ENCODE peak calls at places on chromosomes 7 and 10, in ten cellular contexts. X is ovary; Q is NCI-H345; M is stimulated activated naive CD8-positive, alpha-beta T cell treated with anti-CD3 and anti-CD28 coated beads, Interleukin-15, Interleukin-2, amounts not matched to agents 100 U/mL and 50 U/mL, for 24 hours; L is GM06990; Y is Ammon's horn; T is midbrain; B is anterior cingulate cortex; E is occipital lobe; Z is PC-9. R is an unnamed sample.

GRCh38 chr7:8436965-8437364 is 3.6 kb downstream of the NXPH1 start:
- DNase-seq in X (no peak), Q (no peak), M (peak; percentile 66), L (peak; percentile 74), Y (peak; percentile 43), T (peak; percentile 63), B (no peak), E (no peak), Z (peak; percentile 66), R (peak; percentile 61)

GRCh38 chr7:70238171-70238575 is 639.9 kb downstream of the AUTS2 start:
- DNase-seq in X (no peak), Q (no peak), M (no peak), L (peak; percentile 74), Y (no peak), T (no peak), B (no peak), E (no peak), Z (no peak), R (no peak)

GRCh38 chr7:139242741-139243281 is 11.8 kb downstream of the UBN2 start:
- DNase-seq in X (no peak), Q (no peak), M (no peak), L (no peak), Y (no peak), T (no peak), B (no peak), E (no peak), Z (peak; percentile 28), R (no peak)

GRCh38 chr7:31835471-31835870 is 148.5 kb downstream of the PPP1R17 start:
- DNase-seq in X (no peak), Q (no peak), M (no peak), L (no peak), Y (no peak), T (no peak), B (no peak), E (no peak), Z (no peak), R (no peak)

GRCh38 chr7:16129431-16130126 is 291.8 kb downstream of the CRPPA start:
- DNase-seq in X (no peak), Q (no peak), M (no peak), L (no peak), Y (no peak), T (no peak), B (no peak), E (no peak), Z (peak; percentile 46), R (no peak)

GRCh38 chr10:48430402-48430993 is 124.0 kb downstream of the MAPK8 start:
- DNase-seq in X (no peak), Q (no peak), M (no peak), L (no peak), Y (no peak), T (no peak), B (no peak), E (no peak), Z (no peak), R (no peak)

GRCh38 chr7:94908204-94909022 is 1.0 kb downstream of the PPP1R9A start:
- DNase-seq in X (peak; percentile 61), Q (peak; percentile 61), M (no peak), L (peak; percentile 4), Y (peak; percentile 69), T (peak; percentile 70), B (peak; percentile 36), E (peak; percentile 34), Z (peak; percentile 41), R (peak; percentile 61)

GRCh38 chr10:16853201-16853600 is 36.0 kb upstream of the RSU1 start:
- DNase-seq in X (no peak), Q (no peak), M (no peak), L (no peak), Y (no peak), T (no peak), B (no peak), E (no peak), Z (no peak), R (no peak)

GRCh38 chr7:94182721-94183120 is 178.6 kb upstream of the BET1 start:
- DNase-seq in X (no peak), Q (no peak), M (no peak), L (no peak), Y (no peak), T (no peak), B (no peak), E (no peak), Z (no peak), R (no peak)

GRCh38 chr10:51000976-51001375 is 73.3 kb upstream of the PRKG1 start:
- DNase-seq in X (no peak), Q (no peak), M (no peak), L (no peak), Y (no peak), T (no peak), B (no peak), E (no peak), Z (no peak), R (no peak)

GRCh38 chr7:144001543-144001942 is 1.4 kb downstream of the OR6B1 start:
- DNase-seq in X (no peak), Q (no peak), M (no peak), L (no peak), Y (no peak), T (no peak), B (no peak), E (no peak), Z (no peak), R (no peak)

GRCh38 chr10:77416327-77417135 is 221.1 kb downstream of the KCNMA1 start:
- DNase-seq in X (no peak), Q (no peak), M (no peak), L (no peak), Y (no peak), T (no peak), B (no peak), E (no peak), Z (peak; percentile 73), R (no peak)

GRCh38 chr10:23284674-23285335 is 59.8 kb downstream of the C10orf67 start:
- DNase-seq in X (no peak), Q (no peak), M (no peak), L (no peak), Y (no peak), T (no peak), B (no peak), E (no peak), Z (no peak), R (no peak)

GRCh38 chr10:103547391-103547946 is 54.0 kb downstream of the NEURL1 start:
- DNase-seq in X (no peak), Q (no peak), M (no peak), L (no peak), Y (no peak), T (no peak), B (no peak), E (no peak), Z (no peak), R (peak; percentile 73)

GRCh38 chr7:34596887-34597286 is 61.1 kb upstream of the NPSR1 start:
- DNase-seq in X (no peak), Q (peak; percentile 35), M (no peak), L (no peak), Y (no peak), T (no peak), B (no peak), E (no peak), Z (no peak), R (no peak)

GRCh38 chr10:44498222-44498621 is 113.3 kb upstream of the CXCL12 start:
- DNase-seq in X (no peak), Q (no peak), M (no peak), L (no peak), Y (no peak), T (no peak), B (no peak), E (no peak), Z (no peak), R (no peak)

GRCh38 chr7:3191545-3191944 is 109.5 kb upstream of the SDK1 start:
- DNase-seq in X (no peak), Q (no peak), M (no peak), L (no peak), Y (no peak), T (no peak), B (no peak), E (no peak), Z (no peak), R (no peak)

GRCh38 chr10:29104661-29105369 is 184.1 kb upstream of the LYZL1 start:
- DNase-seq in X (no peak), Q (no peak), M (no peak), L (no peak), Y (no peak), T (no peak), B (no peak), E (no peak), Z (no peak), R (no peak)

GRCh38 chr7:153590136-153590535 is 462.1 kb upstream of the DPP6 start:
- DNase-seq in X (no peak), Q (no peak), M (no peak), L (no peak), Y (no peak), T (no peak), B (no peak), E (no peak), Z (no peak), R (no peak)

GRCh38 chr7:148954766-148955165 is 70.7 kb upstream of the EZH2 start:
- DNase-seq in X (no peak), Q (no peak), M (no peak), L (no peak), Y (no peak), T (no peak), B (no peak), E (no peak), Z (no peak), R (no peak)

GRCh38 chr10:70540089-70540788 is 61.7 kb downstream of the PALD1 start:
- DNase-seq in X (no peak), Q (no peak), M (peak; percentile 46), L (peak; percentile 32), Y (no peak), T (no peak), B (no peak), E (no peak), Z (no peak), R (peak; percentile 25)

R was measured in cerebellum.